ENCODE peak calls at places on chromosome 7, in four cellular contexts. W is lower leg skin, R is heart left ventricle, F is testis. A is an unnamed sample.

GRCh38 chr7:75924884-75925283 is 9.9 kb downstream of the POR start:
- DNase-seq in W (no peak), R (no peak), F (no peak), A (no peak)

GRCh38 chr7:126483972-126484371 is 768.8 kb downstream of the GRM8 start:
- DNase-seq in F (no peak), R (no peak), W (no peak), A (no peak)

GRCh38 chr7:114939484-114940097 is 17.7 kb downstream of the MDFIC start:
- DNase-seq in W (no peak), F (no peak), R (no peak), A (no peak)

GRCh38 chr7:69599879-69600764 is 1.8 kb downstream of the AUTS2 start:
- DNase-seq in F (no peak), W (no peak), R (peak), A (no peak)

GRCh38 chr7:78015574-78016260 is 217.1 kb downstream of the PHTF2 start:
- DNase-seq in F (no peak), R (no peak), W (no peak), A (no peak)

GRCh38 chr7:95922191-95922590 is 149.8 kb downstream of the DYNC1I1 start:
- DNase-seq in W (no peak), R (no peak), F (no peak), A (no peak)

GRCh38 chr7:17523813-17524741 is 225.6 kb downstream of the AHR start:
- DNase-seq in W (peak), F (no peak), R (no peak), A (peak)

GRCh38 chr7:158820656-158821055 is 8.7 kb downstream of the ESYT2 start:
- DNase-seq in W (no peak), R (no peak), F (no peak), A (no peak)

GRCh38 chr7:93882481-93882880 is 8.1 kb downstream of the TFPI2 start:
- DNase-seq in F (no peak), W (no peak), R (no peak), A (no peak)

GRCh38 chr7:87882538-87882937 is 6.2 kb downstream of the DBF4 start:
- DNase-seq in W (no peak), R (no peak), F (no peak), A (no peak)

GRCh38 chr7:27944626-27945025 is 204.7 kb downstream of the TAX1BP1 start:
- DNase-seq in F (no peak), R (no peak), W (peak), A (no peak)

GRCh38 chr7:2707481-2707880 is 19.5 kb downstream of the AMZ1 start:
- DNase-seq in F (no peak), W (no peak), R (no peak), A (no peak)

GRCh38 chr7:116218051-116218645 is 7.8 kb downstream of the TES start:
- DNase-seq in W (no peak), R (no peak), F (no peak), A (no peak)

GRCh38 chr7:8129323-8129659 is 132.7 kb downstream of the ICA1 start:
- DNase-seq in F (no peak), R (no peak), W (no peak), A (no peak)

GRCh38 chr7:73602721-73603651 is 21.3 kb downstream of the MLXIPL start:
- DNase-seq in W (no peak), R (no peak), F (no peak), A (no peak)

GRCh38 chr7:7920481-7920880 is 48.1 kb upstream of the GLCCI1 start:
- DNase-seq in W (no peak), R (no peak), F (no peak), A (peak)

GRCh38 chr7:66682350-66683093 is 53.8 kb downstream of the KCTD7 start:
- DNase-seq in W (no peak), R (no peak), F (no peak), A (peak)

GRCh38 chr7:79593819-79594218 is 140.4 kb upstream of the MAGI2 start:
- DNase-seq in F (no peak), W (no peak), R (no peak), A (no peak)

GRCh38 chr7:75732764-75733630 is 5.7 kb downstream of the HIP1 start:
- DNase-seq in R (no peak), F (no peak), W (no peak), A (no peak)

GRCh38 chr7:50197547-50197946 is 104.5 kb upstream of the ZPBP start:
- DNase-seq in W (no peak), F (peak), R (no peak), A (no peak)

GRCh38 chr7:79199961-79200360 is 253.5 kb downstream of the MAGI2 start:
- DNase-seq in W (no peak), F (no peak), R (no peak), A (no peak)

GRCh38 chr7:20797174-20798080 is 10.7 kb upstream of the SP8 start:
- DNase-seq in F (no peak), R (no peak), W (peak), A (peak)

GRCh38 chr7:43385856-43386255 is 197.1 kb upstream of the STK17A start:
- DNase-seq in R (no peak), W (no peak), F (no peak), A (no peak)

GRCh38 chr7:44212018-44212417 is 11.2 kb downstream of the YKT6 start:
- DNase-seq in R (no peak), F (no peak), W (no peak), A (no peak)

GRCh38 chr7:121313793-121314676 is 14.8 kb upstream of the WNT16 start:
- DNase-seq in W (no peak), F (no peak), R (no peak), A (no peak)

GRCh38 chr7:124085168-124085567 is 52.3 kb upstream of the TMEM229A start:
- DNase-seq in F (peak), W (no peak), R (no peak), A (peak)

GRCh38 chr7:130940326-130940725 is 206.3 kb upstream of the KLF14 start:
- DNase-seq in R (no peak), F (no peak), W (no peak), A (no peak)

GRCh38 chr7:130943336-130943901 is 209.4 kb upstream of the KLF14 start:
- DNase-seq in W (no peak), F (no peak), R (no peak), A (no peak)

GRCh38 chr7:130942211-130942964 is 208.4 kb upstream of the KLF14 start:
- DNase-seq in W (peak), F (peak), R (no peak), A (peak)

GRCh38 chr7:130940907-130941306 is 206.9 kb upstream of the KLF14 start:
- DNase-seq in R (no peak), F (no peak), W (no peak), A (peak)

GRCh38 chr7:130941322-130942210 is 207.6 kb upstream of the KLF14 start:
- DNase-seq in R (peak), F (peak), W (no peak), A (peak)
- TF ChIP-seq CTCF in R (no peak), F (no peak), W (no peak), A (no peak)

GRCh38 chr7:30646154-30646553 is 36.1 kb downstream of the CRHR2 start:
- DNase-seq in F (no peak), W (peak), R (no peak), A (no peak)
- TF ChIP-seq POLR2A in F (no peak), W (no peak), R (no peak), A (no peak)

GRCh38 chr7:100825760-100826545 is 1.4 kb downstream of the EPHB4 start:
- DNase-seq in R (no peak), W (no peak), F (no peak), A (peak)
- TF ChIP-seq CTCF in R (peak), W (no peak), F (no peak), A (peak)

GRCh38 chr7:148884049-148884298 is at the start of gene EZH2:
- DNase-seq in W (no peak), R (no peak), F (no peak), A (no peak)
- TF ChIP-seq POLR2A in W (no peak), R (no peak), F (peak), A (no peak)